ENCODE peak calls at places on chromosomes 2 and 18, in eight cellular contexts. L is esophagus squamous epithelium, X is sigmoid colon, A is heart right ventricle, B is uterus, J is GM23248, U is K562, M is right cardiac atrium. P is an unnamed sample.

GRCh38 chr2:219045937-219046550 is 4.7 kb upstream of the CFAP65 start:
- DNase-seq in L (no peak), X (no peak), A (no peak), B (no peak), J (peak), U (peak), M (no peak), P (no peak)

GRCh38 chr2:56230171-56230570 is 46.4 kb downstream of the CCDC85A start:
- DNase-seq in L (no peak), X (no peak), A (no peak), B (no peak), J (peak), U (no peak), M (no peak), P (no peak)

GRCh38 chr2:223591596-223591995 is 10.6 kb downstream of the SCG2 start:
- DNase-seq in L (no peak), X (no peak), A (no peak), B (no peak), J (no peak), U (no peak), M (no peak), P (no peak)

GRCh38 chr18:24177499-24178133 is 38.8 kb downstream of the CABYR start:
- DNase-seq in L (no peak), X (no peak), A (no peak), B (no peak), J (no peak), U (no peak), M (no peak), P (no peak)

GRCh38 chr2:33090553-33091134 is 143.9 kb downstream of the LTBP1 start:
- DNase-seq in L (no peak), X (no peak), A (no peak), B (no peak), J (no peak), U (no peak), M (no peak), P (no peak)

GRCh38 chr2:45169339-45170190 is 160.3 kb upstream of the SIX2 start:
- DNase-seq in L (no peak), X (no peak), A (no peak), B (no peak), J (peak), U (no peak), M (no peak), P (no peak)

GRCh38 chr2:23375448-23375847 is 9.5 kb upstream of the KLHL29 start:
- DNase-seq in L (no peak), X (no peak), A (no peak), B (no peak), J (peak), U (peak), M (no peak), P (no peak)

GRCh38 chr2:44689516-44689915 is 252.0 kb upstream of the SIX3 start:
- DNase-seq in L (no peak), X (no peak), A (no peak), B (no peak), J (no peak), U (no peak), M (no peak), P (no peak)

GRCh38 chr2:195407782-195408181 is 249.2 kb upstream of the SLC39A10 start:
- DNase-seq in L (no peak), X (no peak), A (no peak), B (no peak), J (peak), U (no peak), M (no peak), P (no peak)

GRCh38 chr2:181900007-181900651 is 8.6 kb downstream of the ITPRID2 start:
- DNase-seq in L (no peak), X (no peak), A (no peak), B (no peak), J (no peak), U (no peak), M (no peak), P (no peak)

GRCh38 chr18:69951182-69951581 is 3.5 kb upstream of the CD226 start:
- DNase-seq in L (no peak), X (no peak), A (no peak), B (no peak), J (peak), U (no peak), M (no peak), P (no peak)

GRCh38 chr2:42933824-42934254 is 141.5 kb upstream of the HAAO start:
- DNase-seq in L (no peak), X (no peak), A (no peak), B (no peak), J (no peak), U (no peak), M (no peak), P (no peak)

GRCh38 chr2:128661289-128661688 is 342.6 kb upstream of the HS6ST1 start:
- DNase-seq in L (no peak), X (no peak), A (no peak), B (no peak), J (no peak), U (no peak), M (no peak), P (no peak)

GRCh38 chr2:230981704-230982103 is 14.2 kb upstream of the SPATA3 start:
- DNase-seq in L (no peak), X (peak), A (no peak), B (no peak), J (no peak), U (no peak), M (no peak), P (no peak)

GRCh38 chr2:202157211-202157985 is 81.0 kb downstream of the SUMO1 start:
- DNase-seq in L (no peak), X (no peak), A (no peak), B (no peak), J (no peak), U (no peak), M (no peak), P (no peak)

GRCh38 chr2:171319164-171319810 is 114.5 kb downstream of the METTL8 start:
- DNase-seq in L (no peak), X (no peak), A (no peak), B (no peak), J (peak), U (no peak), M (no peak), P (peak)

GRCh38 chr2:237456200-237456731 is 30.8 kb upstream of the MLPH start:
- DNase-seq in L (no peak), X (peak), A (peak), B (peak), J (peak), U (no peak), M (peak), P (no peak)

GRCh38 chr2:39738941-39739340 is 40.1 kb downstream of the THUMPD2 start:
- DNase-seq in L (no peak), X (no peak), A (no peak), B (no peak), J (no peak), U (no peak), M (no peak), P (no peak)

GRCh38 chr2:37630298-37630697 is 41.1 kb downstream of the CDC42EP3 start:
- DNase-seq in L (no peak), X (no peak), A (no peak), B (no peak), J (peak), U (no peak), M (no peak), P (no peak)

GRCh38 chr2:64667535-64667934 is 13.8 kb upstream of the SERTAD2 start:
- DNase-seq in L (no peak), X (no peak), A (no peak), B (no peak), J (no peak), U (no peak), M (no peak), P (no peak)

GRCh38 chr2:170101789-170102188 is 76.2 kb upstream of the MYO3B start:
- DNase-seq in L (no peak), X (no peak), A (no peak), B (no peak), J (no peak), U (no peak), M (no peak), P (no peak)

GRCh38 chr2:55109219-55109891 is 59.1 kb upstream of the RTN4 start:
- DNase-seq in L (no peak), X (no peak), A (no peak), B (no peak), J (peak), U (no peak), M (no peak), P (no peak)

GRCh38 chr2:96636772-96637171 is 1.3 kb downstream of the KANSL3 start:
- DNase-seq in L (no peak), X (no peak), A (peak), B (no peak), J (peak), U (no peak), M (peak), P (no peak)

GRCh38 chr2:18949871-18950597 is 360.7 kb upstream of the NT5C1B start:
- DNase-seq in L (no peak), X (no peak), A (no peak), B (no peak), J (peak), U (no peak), M (no peak), P (no peak)

GRCh38 chr2:179252439-179252838 is 12.2 kb downstream of the SESTD1 start:
- DNase-seq in L (no peak), X (no peak), A (no peak), B (no peak), J (no peak), U (no peak), M (no peak), P (no peak)

GRCh38 chr2:12177052-12177994 is 430.9 kb downstream of the LPIN1 start:
- DNase-seq in L (no peak), X (peak), A (peak), B (peak), J (peak), U (peak), M (peak), P (no peak)

GRCh38 chr2:25201265-25201664 is 32.9 kb upstream of the POMC start:
- DNase-seq in L (no peak), X (no peak), A (no peak), B (no peak), J (peak), U (peak), M (no peak), P (no peak)

GRCh38 chr18:7479756-7480155 is 87.4 kb upstream of the PTPRM start:
- DNase-seq in L (no peak), X (no peak), A (no peak), B (no peak), J (no peak), U (no peak), M (no peak), P (no peak)

GRCh38 chr2:98569197-98569793 is 39.0 kb downstream of the COA5 start:
- DNase-seq in L (no peak), X (no peak), A (no peak), B (peak), J (peak), U (peak), M (peak), P (peak)

GRCh38 chr2:110115291-110116032 is at the start of gene MALL:
- DNase-seq in L (no peak), X (no peak), A (no peak), B (no peak), J (peak), U (no peak), M (peak), P (no peak)

GRCh38 chr2:74877781-74878433 is 44.0 kb downstream of the HK2 start:
- DNase-seq in L (no peak), X (no peak), A (no peak), B (no peak), J (no peak), U (no peak), M (no peak), P (no peak)

GRCh38 chr18:27577740-27578139 is 392.6 kb upstream of the CHST9 start:
- DNase-seq in L (no peak), X (no peak), A (no peak), B (no peak), J (no peak), U (no peak), M (no peak), P (no peak)

GRCh38 chr18:2444201-2444875 is 127.0 kb downstream of the METTL4 start:
- DNase-seq in L (no peak), X (no peak), A (no peak), B (no peak), J (no peak), U (no peak), M (no peak), P (no peak)
- H3K27ac ChIP-seq in L (no peak), X (no peak), A (no peak), B (no peak), J (no peak), U (no peak), M (no peak), P (no peak)

GRCh38 chr18:33562741-33563140 is 15.3 kb upstream of the ASXL3 start:
- DNase-seq in L (no peak), X (no peak), A (no peak), B (no peak), J (no peak), U (no peak), M (no peak), P (no peak)
- H3K4me3 ChIP-seq in L (no peak), X (no peak), A (no peak), B (no peak), J (no peak), U (no peak), M (no peak), P (no peak)

GRCh38 chr2:76679025-76679396 is 843.2 kb downstream of the LRRTM4 start:
- DNase-seq in L (no peak), X (no peak), A (no peak), B (no peak), J (no peak), U (no peak), M (no peak), P (no peak)
- H3K27ac ChIP-seq in L (no peak), X (no peak), A (no peak), B (no peak), J (no peak), U (no peak), M (no peak), P (no peak)

GRCh38 chr2:104855174-104856085 is 1.5 kb downstream of the POU3F3 start:
- DNase-seq in L (no peak), X (no peak), A (no peak), B (no peak), J (no peak), U (no peak), M (no peak), P (no peak)

GRCh38 chr2:104852161-104852689 is 1.7 kb upstream of the POU3F3 start:
- DNase-seq in L (no peak), X (no peak), A (no peak), B (no peak), J (peak), U (no peak), M (peak), P (no peak)

GRCh38 chr2:104854507-104855173 is 725 bp downstream of the POU3F3 start:
- DNase-seq in L (no peak), X (no peak), A (no peak), B (no peak), J (peak), U (no peak), M (peak), P (no peak)

GRCh38 chr2:104853401-104853925 is 452 bp upstream of the POU3F3 start:
- DNase-seq in L (no peak), X (no peak), A (no peak), B (no peak), J (no peak), U (no peak), M (peak), P (no peak)

DNA sequence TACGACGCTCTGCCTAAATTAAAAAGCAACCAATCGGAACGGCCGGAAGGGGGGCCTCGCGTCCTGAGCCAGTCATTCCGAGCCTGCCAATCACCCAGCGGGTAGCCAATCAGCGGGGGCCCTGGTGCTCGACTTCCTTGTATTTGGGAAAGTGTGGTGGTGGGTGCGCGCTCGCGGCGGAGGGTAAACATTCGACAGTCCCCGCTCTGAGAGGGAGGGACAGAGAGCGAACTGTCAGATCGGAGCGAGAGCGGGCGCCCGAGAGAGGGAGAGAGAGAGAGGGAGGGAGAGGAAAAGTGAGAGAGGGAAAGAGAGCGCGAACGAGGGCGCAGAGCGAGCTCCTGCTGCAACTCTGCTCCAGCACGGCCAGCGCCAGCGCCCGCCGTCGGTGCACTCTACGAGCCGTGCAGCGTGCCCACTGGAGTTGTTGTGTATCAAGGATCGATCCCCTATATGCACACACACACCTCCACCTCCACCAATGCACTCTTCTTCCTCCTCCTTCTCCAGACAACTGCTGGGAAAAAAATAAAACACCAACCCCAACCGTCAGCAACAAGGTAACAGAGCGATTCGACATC is at the start of gene POU3F3:
- DNase-seq in L (no peak), X (peak), A (peak), B (peak), J (peak), U (no peak), M (peak), P (peak)
- H3K4me3 ChIP-seq in L (peak), X (no peak), A (peak), B (peak), J (peak), U (no peak), M (peak), P (peak)

DNA sequence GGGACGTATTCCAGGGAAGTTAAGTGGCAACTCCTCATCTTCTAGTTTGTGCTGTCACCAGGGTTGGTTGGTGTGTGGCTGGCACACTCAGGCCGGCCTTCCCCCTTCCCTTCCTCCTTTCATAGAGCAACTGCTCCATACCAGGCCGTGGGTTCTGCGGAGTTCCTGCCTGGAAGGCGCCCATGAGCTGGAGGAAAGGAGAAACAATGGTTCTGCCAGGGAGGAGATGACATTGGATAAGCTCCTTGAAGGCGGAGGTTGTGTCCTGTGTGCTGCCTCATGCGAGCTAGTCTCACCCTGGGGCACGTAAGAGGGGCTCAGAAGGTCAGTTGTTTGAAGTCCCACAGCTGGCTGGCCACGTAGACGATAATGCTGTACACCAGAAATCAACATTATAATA is 19.2 kb downstream of the ASAP2 start:
- DNase-seq in L (no peak), X (no peak), A (no peak), B (no peak), J (no peak), U (no peak), M (no peak), P (no peak)
- H3K27ac ChIP-seq in L (no peak), X (no peak), A (peak), B (no peak), J (no peak), U (no peak), M (peak), P (no peak)

GRCh38 chr2:209578394-209579006 is 154.7 kb downstream of the MAP2 start:
- DNase-seq in L (no peak), X (no peak), A (no peak), B (no peak), J (no peak), U (no peak), M (no peak), P (no peak)

GRCh38 chr2:209584915-209585314 is 161.1 kb downstream of the MAP2 start:
- DNase-seq in L (no peak), X (no peak), A (no peak), B (no peak), J (no peak), U (no peak), M (no peak), P (no peak)

GRCh38 chr2:209574515-209574914 is 150.7 kb downstream of the MAP2 start:
- DNase-seq in L (no peak), X (no peak), A (no peak), B (no peak), J (no peak), U (no peak), M (no peak), P (no peak)

GRCh38 chr2:209577376-209578357 is 153.8 kb downstream of the MAP2 start:
- DNase-seq in L (no peak), X (no peak), A (no peak), B (no peak), J (peak), U (no peak), M (no peak), P (no peak)

GRCh38 chr2:209579236-209579749 is 155.4 kb downstream of the MAP2 start:
- DNase-seq in L (no peak), X (no peak), A (peak), B (no peak), J (peak), U (no peak), M (peak), P (no peak)
- H3K4me3 ChIP-seq in L (no peak), X (no peak), A (peak), B (no peak), J (peak), U (no peak), M (peak), P (no peak)

GRCh38 chr2:212328129-212328528 is 210.5 kb downstream of the ERBB4 start:
- DNase-seq in L (no peak), X (no peak), A (no peak), B (no peak), J (peak), U (no peak), M (no peak), P (no peak)
- H3K27ac ChIP-seq in L (no peak), X (no peak), A (no peak), B (no peak), J (no peak), U (no peak), M (no peak), P (no peak)

P was measured in iPS DF 6.9.